ENCODE peak calls at places on chromosome 20, in ten cellular contexts. One of them, this sample, is unnamed.
A peak's percentile ranks its signal among the peaks of the same experiment; 100 is the strongest.

GRCh38 chr20:4187147-4187546 is 171.8 kb upstream of the RNF24 start:
- DNase-seq in colonic mucosa: no peak
- DNase-seq in H9: no peak
- DNase-seq in fibroblast of lung: no peak
- DNase-seq in GM23248: no peak
- DNase-seq in CD8-positive, alpha-beta memory T cell: no peak
- DNase-seq in right lobe of liver: no peak
- DNase-seq in GM23338: no peak
- DNase-seq in naive thymus-derived CD4-positive, alpha-beta T cell: no peak
- DNase-seq in cardiac muscle cell: no peak
- DNase-seq in this sample: no peak

GRCh38 chr20:5150226-5151076 is 23.6 kb downstream of the CDS2 start:
- DNase-seq in H9: no peak
- DNase-seq in colonic mucosa: peak; percentile 27
- DNase-seq in GM23248: peak; percentile 55
- DNase-seq in cardiac muscle cell: peak; percentile 36
- DNase-seq in right lobe of liver: no peak
- DNase-seq in naive thymus-derived CD4-positive, alpha-beta T cell: no peak
- DNase-seq in CD8-positive, alpha-beta memory T cell: no peak
- DNase-seq in fibroblast of lung: peak; percentile 37
- DNase-seq in GM23338: no peak
- DNase-seq in this sample: no peak

GRCh38 chr20:3420211-3420707 is 12.8 kb upstream of the DNAAF9 start:
- DNase-seq in H9: no peak
- DNase-seq in cardiac muscle cell: peak; percentile 88
- DNase-seq in fibroblast of lung: peak; percentile 78
- DNase-seq in GM23338: no peak
- DNase-seq in naive thymus-derived CD4-positive, alpha-beta T cell: no peak
- DNase-seq in colonic mucosa: peak; percentile 28
- DNase-seq in GM23248: peak; percentile 84
- DNase-seq in right lobe of liver: no peak
- DNase-seq in CD8-positive, alpha-beta memory T cell: peak; percentile 3
- DNase-seq in this sample: no peak

GRCh38 chr20:34987288-34988175 is 31.9 kb downstream of the MYH7B start:
- DNase-seq in right lobe of liver: peak; percentile 16
- DNase-seq in GM23338: no peak
- DNase-seq in H9: no peak
- DNase-seq in GM23248: no peak
- DNase-seq in fibroblast of lung: peak; percentile 17
- DNase-seq in CD8-positive, alpha-beta memory T cell: no peak
- DNase-seq in cardiac muscle cell: no peak
- DNase-seq in colonic mucosa: no peak
- DNase-seq in naive thymus-derived CD4-positive, alpha-beta T cell: no peak
- DNase-seq in this sample: no peak

GRCh38 chr20:42181064-42181463 is 562.9 kb upstream of the CHD6 start:
- DNase-seq in GM23248: no peak
- DNase-seq in cardiac muscle cell: no peak
- DNase-seq in fibroblast of lung: no peak
- DNase-seq in CD8-positive, alpha-beta memory T cell: no peak
- DNase-seq in GM23338: no peak
- DNase-seq in right lobe of liver: no peak
- DNase-seq in colonic mucosa: no peak
- DNase-seq in naive thymus-derived CD4-positive, alpha-beta T cell: no peak
- DNase-seq in H9: no peak
- DNase-seq in this sample: no peak

GRCh38 chr20:62136283-62137091 is 6.7 kb downstream of the PSMA7 start:
- DNase-seq in CD8-positive, alpha-beta memory T cell: peak; percentile 70
- DNase-seq in GM23338: peak; percentile 85
- DNase-seq in naive thymus-derived CD4-positive, alpha-beta T cell: peak; percentile 66
- DNase-seq in fibroblast of lung: peak; percentile 72
- DNase-seq in GM23248: peak; percentile 81
- DNase-seq in H9: peak; percentile 70
- DNase-seq in right lobe of liver: peak; percentile 57
- DNase-seq in cardiac muscle cell: peak; percentile 77
- DNase-seq in colonic mucosa: peak; percentile 70
- DNase-seq in this sample: no peak

GRCh38 chr20:29689411-29690225 is 1567.8 kb upstream of the DEFB115 start:
- DNase-seq in GM23338: no peak
- DNase-seq in GM23248: peak; percentile 42
- DNase-seq in naive thymus-derived CD4-positive, alpha-beta T cell: peak; percentile 27
- DNase-seq in fibroblast of lung: no peak
- DNase-seq in colonic mucosa: no peak
- DNase-seq in right lobe of liver: no peak
- DNase-seq in H9: no peak
- DNase-seq in cardiac muscle cell: peak; percentile 65
- DNase-seq in CD8-positive, alpha-beta memory T cell: peak; percentile 39
- DNase-seq in this sample: no peak

GRCh38 chr20:56630506-56631317 is 1.6 kb downstream of the TFAP2C start:
- DNase-seq in CD8-positive, alpha-beta memory T cell: no peak
- DNase-seq in GM23248: peak; percentile 78
- DNase-seq in cardiac muscle cell: no peak
- DNase-seq in fibroblast of lung: no peak
- DNase-seq in H9: peak; percentile 57
- DNase-seq in colonic mucosa: peak; percentile 20
- DNase-seq in GM23338: peak; percentile 69
- DNase-seq in naive thymus-derived CD4-positive, alpha-beta T cell: no peak
- DNase-seq in right lobe of liver: no peak
- DNase-seq in this sample: no peak

GRCh38 chr20:34112600-34113061 is 588 bp upstream of the EIF2S2 start:
- DNase-seq in colonic mucosa: peak; percentile 51
- DNase-seq in H9: peak; percentile 36
- DNase-seq in cardiac muscle cell: peak; percentile 65
- DNase-seq in GM23338: peak; percentile 42
- DNase-seq in right lobe of liver: peak; percentile 26
- DNase-seq in fibroblast of lung: peak; percentile 51
- DNase-seq in CD8-positive, alpha-beta memory T cell: no peak
- DNase-seq in naive thymus-derived CD4-positive, alpha-beta T cell: peak; percentile 25
- DNase-seq in GM23248: peak; percentile 63
- DNase-seq in this sample: no peak

GRCh38 chr20:58714340-58714922 is 21.8 kb downstream of the NPEPL1 start:
- DNase-seq in colonic mucosa: peak; percentile 13
- DNase-seq in fibroblast of lung: no peak
- DNase-seq in GM23248: no peak
- DNase-seq in CD8-positive, alpha-beta memory T cell: no peak
- DNase-seq in H9: peak; percentile 21
- DNase-seq in cardiac muscle cell: no peak
- DNase-seq in GM23338: no peak
- DNase-seq in right lobe of liver: no peak
- DNase-seq in naive thymus-derived CD4-positive, alpha-beta T cell: no peak
- DNase-seq in this sample: no peak

GRCh38 chr20:57396638-57397003 is 5.4 kb downstream of the RBM38 start:
- DNase-seq in CD8-positive, alpha-beta memory T cell: peak; percentile 16
- DNase-seq in cardiac muscle cell: no peak
- DNase-seq in fibroblast of lung: no peak
- DNase-seq in naive thymus-derived CD4-positive, alpha-beta T cell: no peak
- DNase-seq in right lobe of liver: no peak
- DNase-seq in colonic mucosa: no peak
- DNase-seq in GM23248: no peak
- DNase-seq in GM23338: no peak
- DNase-seq in H9: no peak
- DNase-seq in this sample: no peak

GRCh38 chr20:19223640-19224039 is 11.2 kb downstream of the SLC24A3 start:
- DNase-seq in GM23338: no peak
- DNase-seq in naive thymus-derived CD4-positive, alpha-beta T cell: no peak
- DNase-seq in colonic mucosa: no peak
- DNase-seq in fibroblast of lung: no peak
- DNase-seq in CD8-positive, alpha-beta memory T cell: no peak
- DNase-seq in GM23248: no peak
- DNase-seq in right lobe of liver: no peak
- DNase-seq in cardiac muscle cell: no peak
- DNase-seq in H9: no peak
- DNase-seq in this sample: no peak
- H3K27me3 ChIP-seq in GM23338: no peaks in the 10 kb centered on the region
- H3K27me3 ChIP-seq in naive thymus-derived CD4-positive, alpha-beta T cell: no peaks in the 10 kb centered on the region
- H3K27me3 ChIP-seq in colonic mucosa: no peaks in the 10 kb centered on the region
- H3K27me3 ChIP-seq in fibroblast of lung: no peaks in the 10 kb centered on the region
- H3K27me3 ChIP-seq in CD8-positive, alpha-beta memory T cell: no peaks in the 10 kb centered on the region
- H3K27me3 ChIP-seq in GM23248: peaks cover under 1% of the 10 kb centered on the region
- H3K27me3 ChIP-seq in right lobe of liver: no peaks in the 10 kb centered on the region
- H3K27me3 ChIP-seq in cardiac muscle cell: no peaks in the 10 kb centered on the region
- H3K27me3 ChIP-seq in H9: no peaks in the 10 kb centered on the region
- H3K27me3 ChIP-seq in this sample: no peaks in the 10 kb centered on the region

GRCh38 chr20:8433286-8433685 is 301.2 kb downstream of the PLCB1 start:
- DNase-seq in colonic mucosa: no peak
- DNase-seq in H9: no peak
- DNase-seq in GM23248: no peak
- DNase-seq in cardiac muscle cell: no peak
- DNase-seq in GM23338: no peak
- DNase-seq in right lobe of liver: no peak
- DNase-seq in fibroblast of lung: no peak
- DNase-seq in naive thymus-derived CD4-positive, alpha-beta T cell: no peak
- DNase-seq in CD8-positive, alpha-beta memory T cell: no peak
- DNase-seq in this sample: no peak

GRCh38 chr20:8432435-8433148 is 300.5 kb downstream of the PLCB1 start:
- DNase-seq in naive thymus-derived CD4-positive, alpha-beta T cell: no peak
- DNase-seq in H9: no peak
- DNase-seq in fibroblast of lung: no peak
- DNase-seq in colonic mucosa: no peak
- DNase-seq in right lobe of liver: no peak
- DNase-seq in GM23338: peak; percentile 2
- DNase-seq in cardiac muscle cell: peak; percentile 27
- DNase-seq in GM23248: no peak
- DNase-seq in CD8-positive, alpha-beta memory T cell: no peak
- DNase-seq in this sample: no peak

GRCh38 chr20:8428988-8429387 is 296.9 kb downstream of the PLCB1 start:
- DNase-seq in fibroblast of lung: no peak
- DNase-seq in H9: no peak
- DNase-seq in CD8-positive, alpha-beta memory T cell: no peak
- DNase-seq in cardiac muscle cell: no peak
- DNase-seq in GM23248: no peak
- DNase-seq in right lobe of liver: no peak
- DNase-seq in naive thymus-derived CD4-positive, alpha-beta T cell: no peak
- DNase-seq in GM23338: no peak
- DNase-seq in colonic mucosa: no peak
- DNase-seq in this sample: no peak

GRCh38 chr20:8434326-8434876 is 302.3 kb downstream of the PLCB1 start:
- DNase-seq in fibroblast of lung: peak; percentile 53
- DNase-seq in right lobe of liver: no peak
- DNase-seq in H9: no peak
- DNase-seq in CD8-positive, alpha-beta memory T cell: no peak
- DNase-seq in GM23338: no peak
- DNase-seq in cardiac muscle cell: peak; percentile 77
- DNase-seq in GM23248: peak; percentile 21
- DNase-seq in colonic mucosa: no peak
- DNase-seq in naive thymus-derived CD4-positive, alpha-beta T cell: no peak
- DNase-seq in this sample: no peak

DNA sequence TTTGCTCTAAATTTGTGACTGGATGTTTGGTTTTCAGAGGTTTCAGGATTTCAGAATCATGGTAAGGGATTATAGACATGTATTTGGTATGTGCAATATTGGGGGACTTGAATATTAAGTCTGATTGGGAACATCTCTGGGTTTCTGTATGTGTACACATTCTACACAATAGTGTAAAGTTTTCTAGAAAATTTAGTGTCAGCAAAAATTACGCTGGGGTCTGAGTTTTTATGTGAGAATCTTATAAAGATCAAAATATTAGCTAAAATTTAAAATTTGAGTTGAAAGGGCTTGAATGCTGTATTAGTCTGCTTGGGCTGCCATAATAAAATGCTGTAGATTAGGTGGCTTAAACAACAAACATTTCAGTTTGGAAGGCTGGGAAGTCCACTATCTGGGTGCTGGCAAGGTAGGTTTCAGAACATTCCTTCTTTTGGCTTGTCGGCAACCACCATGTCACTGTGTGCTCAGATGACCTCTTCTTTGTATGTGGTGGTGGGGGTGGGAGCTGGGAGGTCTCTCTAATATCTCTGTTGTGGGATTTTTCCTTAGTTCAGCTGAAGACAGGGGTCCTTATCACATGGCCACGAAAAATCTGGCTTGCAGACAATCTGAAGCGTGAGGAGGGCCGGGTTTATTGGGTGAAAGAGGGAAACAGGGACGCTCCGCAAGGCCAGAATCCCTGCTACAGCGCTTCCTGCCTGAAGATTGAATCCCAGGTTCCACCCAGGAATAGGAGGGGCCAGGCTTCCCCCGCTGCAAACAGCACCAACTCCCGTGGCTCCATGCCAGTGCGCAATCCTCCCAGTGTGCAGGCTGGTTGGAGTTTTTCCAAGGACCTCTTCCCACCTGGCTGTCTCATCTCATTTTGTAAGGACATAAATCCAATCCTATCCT is 299.7 kb downstream of the PLCB1 start:
- DNase-seq in cardiac muscle cell: peak; percentile 88
- DNase-seq in CD8-positive, alpha-beta memory T cell: no peak
- DNase-seq in GM23248: no peak
- DNase-seq in fibroblast of lung: no peak
- DNase-seq in right lobe of liver: no peak
- DNase-seq in GM23338: peak; percentile 24
- DNase-seq in H9: peak; percentile 38
- DNase-seq in colonic mucosa: peak; percentile 21
- DNase-seq in naive thymus-derived CD4-positive, alpha-beta T cell: no peak
- DNase-seq in this sample: no peak
- H3K4me1 ChIP-seq in cardiac muscle cell: peaks cover 8% of the 10 kb centered on the region
- H3K4me1 ChIP-seq in CD8-positive, alpha-beta memory T cell: peaks cover 3% of the 10 kb centered on the region
- H3K4me1 ChIP-seq in GM23248: no peaks in the 10 kb centered on the region
- H3K4me1 ChIP-seq in fibroblast of lung: peaks cover 2% of the 10 kb centered on the region
- H3K4me1 ChIP-seq in right lobe of liver: no peaks in the 10 kb centered on the region
- H3K4me1 ChIP-seq in GM23338: peaks cover 25% of the 10 kb centered on the region
- H3K4me1 ChIP-seq in H9: peaks cover 5% of the 10 kb centered on the region
- H3K4me1 ChIP-seq in colonic mucosa: no peaks in the 10 kb centered on the region
- H3K4me1 ChIP-seq in naive thymus-derived CD4-positive, alpha-beta T cell: no peaks in the 10 kb centered on the region
- H3K4me1 ChIP-seq in this sample: no peaks in the 10 kb centered on the region

GRCh38 chr20:32052792-32053362 is 835 bp downstream of the HCK start:
- DNase-seq in fibroblast of lung: no peak
- DNase-seq in right lobe of liver: peak; percentile 80
- DNase-seq in H9: peak; percentile 77
- DNase-seq in colonic mucosa: peak; percentile 34
- DNase-seq in naive thymus-derived CD4-positive, alpha-beta T cell: no peak
- DNase-seq in GM23338: peak; percentile 88
- DNase-seq in cardiac muscle cell: no peak
- DNase-seq in CD8-positive, alpha-beta memory T cell: no peak
- DNase-seq in GM23248: no peak
- DNase-seq in this sample: no peak
- H3K27me3 ChIP-seq in fibroblast of lung: peaks cover 46% of the 10 kb centered on the region
- H3K27me3 ChIP-seq in right lobe of liver: peaks cover 12% of the 10 kb centered on the region
- H3K27me3 ChIP-seq in H9: peaks cover 12% of the 10 kb centered on the region
- H3K27me3 ChIP-seq in colonic mucosa: peaks cover 28% of the 10 kb centered on the region
- H3K27me3 ChIP-seq in naive thymus-derived CD4-positive, alpha-beta T cell: peaks cover 8% of the 10 kb centered on the region
- H3K27me3 ChIP-seq in GM23338: peaks cover 58% of the 10 kb centered on the region
- H3K27me3 ChIP-seq in cardiac muscle cell: peaks cover 83% of the 10 kb centered on the region
- H3K27me3 ChIP-seq in CD8-positive, alpha-beta memory T cell: peaks cover 48% of the 10 kb centered on the region
- H3K27me3 ChIP-seq in GM23248: peaks cover 81% of the 10 kb centered on the region
- H3K27me3 ChIP-seq in this sample: peaks cover 18% of the 10 kb centered on the region

DNA sequence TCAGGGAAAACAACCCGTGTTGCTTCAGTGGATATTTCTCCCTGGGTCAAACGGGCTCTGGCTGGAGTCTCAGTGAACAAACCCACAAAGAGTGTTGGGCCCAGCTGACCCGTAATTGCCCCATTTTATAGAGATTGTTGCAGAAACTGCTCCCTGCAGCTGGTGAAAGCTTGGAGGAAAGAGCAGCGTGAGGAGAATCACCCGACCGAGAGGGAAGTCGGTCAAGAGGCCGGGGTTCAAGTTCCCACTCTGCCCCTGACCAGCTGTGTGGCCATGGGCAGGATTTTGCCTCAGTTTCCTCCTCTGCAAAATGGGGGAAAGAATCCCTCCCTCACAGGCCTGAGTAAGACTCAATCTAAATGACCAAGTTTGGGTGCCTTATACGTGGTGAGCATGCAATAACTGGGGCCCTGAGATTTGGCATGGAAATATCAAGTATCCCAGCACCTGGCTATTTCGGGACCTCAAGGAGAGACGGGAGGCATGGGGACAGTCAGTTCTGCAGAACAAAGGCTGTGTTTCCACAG is 1.7 kb upstream of the TGM2 start:
- DNase-seq in colonic mucosa: no peak
- DNase-seq in cardiac muscle cell: no peak
- DNase-seq in right lobe of liver: no peak
- DNase-seq in CD8-positive, alpha-beta memory T cell: no peak
- DNase-seq in naive thymus-derived CD4-positive, alpha-beta T cell: no peak
- DNase-seq in GM23338: no peak
- DNase-seq in fibroblast of lung: no peak
- DNase-seq in H9: no peak
- DNase-seq in GM23248: no peak
- DNase-seq in this sample: no peak
- H3K4me1 ChIP-seq in colonic mucosa: no peaks in the 10 kb centered on the region
- H3K4me1 ChIP-seq in cardiac muscle cell: peaks cover 23% of the 10 kb centered on the region
- H3K4me1 ChIP-seq in right lobe of liver: peaks cover 2% of the 10 kb centered on the region
- H3K4me1 ChIP-seq in CD8-positive, alpha-beta memory T cell: no peaks in the 10 kb centered on the region
- H3K4me1 ChIP-seq in naive thymus-derived CD4-positive, alpha-beta T cell: no peaks in the 10 kb centered on the region
- H3K4me1 ChIP-seq in GM23338: no peaks in the 10 kb centered on the region
- H3K4me1 ChIP-seq in fibroblast of lung: peaks cover 47% of the 10 kb centered on the region
- H3K4me1 ChIP-seq in H9: no peaks in the 10 kb centered on the region
- H3K4me1 ChIP-seq in GM23248: peaks cover 31% of the 10 kb centered on the region
- H3K4me1 ChIP-seq in this sample: no peaks in the 10 kb centered on the region